ENCODE peak calls at places on chromosome 18, in nine cellular contexts. D, X, A, O, Q, L, M, N and P are unnamed samples.
A peak's percentile ranks its signal among the peaks of the same experiment; 100 is the strongest.

GRCh38 chr18:75161629-75162028 is 47.3 kb downstream of the PTGR3 start:
- DNase-seq in D (no peak), X (no peak), A (peak; percentile 10), O (no peak), Q (peak; percentile 27), L (no peak), M (no peak), N (no peak), P (no peak)

GRCh38 chr18:28108254-28108653 is 68.7 kb downstream of the CDH2 start:
- DNase-seq in D (no peak), X (no peak), A (no peak), O (no peak), Q (no peak), L (no peak), M (no peak), N (no peak), P (no peak)

GRCh38 chr18:78660311-78660710 is 319.3 kb upstream of the SALL3 start:
- DNase-seq in D (no peak), X (no peak), A (no peak), O (no peak), Q (no peak), L (no peak), M (no peak), N (no peak), P (no peak)

GRCh38 chr18:52160652-52161051 is 179.3 kb upstream of the DCC start:
- DNase-seq in D (no peak), X (peak; percentile 2), A (no peak), O (no peak), Q (no peak), L (no peak), M (no peak), N (peak; percentile 2), P (peak; percentile 68)

GRCh38 chr18:34809697-34810096 is 99.6 kb downstream of the DTNA start:
- DNase-seq in D (peak; percentile 51), X (peak; percentile 79), A (no peak), O (no peak), Q (no peak), L (no peak), M (no peak), N (peak; percentile 25), P (no peak)

GRCh38 chr18:9792565-9793226 is 84.6 kb downstream of the RAB31 start:
- DNase-seq in D (no peak), X (no peak), A (no peak), O (peak; percentile 13), Q (peak; percentile 44), L (no peak), M (no peak), N (no peak), P (no peak)

GRCh38 chr18:78914586-78914935 is 65.1 kb upstream of the SALL3 start:
- DNase-seq in D (no peak), X (no peak), A (no peak), O (no peak), Q (no peak), L (no peak), M (no peak), N (no peak), P (no peak)

GRCh38 chr18:76462326-76462694 is 32.7 kb downstream of the ZNF516 start:
- DNase-seq in D (no peak), X (no peak), A (no peak), O (no peak), Q (no peak), L (no peak), M (no peak), N (no peak), P (no peak)

GRCh38 chr18:68449292-68449691 is 265.6 kb downstream of the TMX3 start:
- DNase-seq in D (no peak), X (peak; percentile 82), A (no peak), O (no peak), Q (no peak), L (no peak), M (no peak), N (no peak), P (no peak)

GRCh38 chr18:62728254-62728653 is 12.9 kb downstream of the PHLPP1 start:
- DNase-seq in D (no peak), X (no peak), A (no peak), O (no peak), Q (no peak), L (no peak), M (no peak), N (no peak), P (no peak)

GRCh38 chr18:74412106-74412880 is 44.8 kb downstream of the DIPK1C start:
- DNase-seq in D (no peak), X (no peak), A (no peak), O (no peak), Q (no peak), L (no peak), M (peak; percentile 67), N (no peak), P (no peak)

GRCh38 chr18:79524181-79525078 is 128.7 kb downstream of the NFATC1 start:
- DNase-seq in D (no peak), X (no peak), A (peak; percentile 57), O (no peak), Q (peak; percentile 44), L (peak; percentile 46), M (no peak), N (no peak), P (no peak)

GRCh38 chr18:56085561-56085960 is 497.6 kb upstream of the TCF4 start:
- DNase-seq in D (no peak), X (peak; percentile 95), A (no peak), O (no peak), Q (no peak), L (no peak), M (no peak), N (no peak), P (no peak)

GRCh38 chr18:32470713-32471633 is at the start of gene GAREM1:
- DNase-seq in D (peak; percentile 95), X (peak; percentile 97), A (peak; percentile 78), O (peak; percentile 96), Q (peak; percentile 87), L (peak; percentile 57), M (peak; percentile 94), N (peak; percentile 98), P (peak; percentile 88)

GRCh38 chr18:73245345-73245744 is 377.6 kb upstream of the NETO1 start:
- DNase-seq in D (no peak), X (no peak), A (no peak), O (no peak), Q (no peak), L (no peak), M (no peak), N (no peak), P (no peak)

DNA sequence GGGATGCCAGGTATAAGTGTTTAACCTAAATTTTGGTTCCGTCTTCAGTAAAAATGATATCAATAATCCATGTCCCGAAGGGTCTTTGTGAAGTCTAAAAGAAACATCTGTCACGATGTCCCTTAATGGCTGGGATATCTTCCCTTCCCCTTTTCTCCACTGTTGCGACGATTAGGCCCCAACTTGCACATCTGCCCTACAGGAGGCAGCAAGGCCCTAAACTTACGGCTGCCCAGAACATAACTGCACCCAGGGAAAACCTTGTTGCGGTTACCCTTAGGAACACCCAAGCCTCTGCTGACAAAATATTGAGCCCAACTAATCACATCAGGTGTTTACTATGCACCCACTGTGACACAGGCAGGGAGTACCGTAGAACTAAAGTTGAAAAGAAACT is 1.2 kb upstream of the SMAD2 start:
- DNase-seq in D (no peak), X (peak; percentile 20), A (peak; percentile 53), O (peak; percentile 66), Q (no peak), L (no peak), M (no peak), N (peak; percentile 39), P (no peak)
- H3K4me3 ChIP-seq in D (peak overlapping the region; percentile 80), X (peak overlapping the region; percentile 84), A (peak overlapping the region; percentile 26), O (peak overlapping the region; percentile 77), Q (peak overlapping the region; percentile 72), L (peak overlapping the region; percentile 69), M (peak overlapping the region; percentile 69), N (peak overlapping the region; percentile 47), P (peak overlapping the region; percentile 64)

DNA sequence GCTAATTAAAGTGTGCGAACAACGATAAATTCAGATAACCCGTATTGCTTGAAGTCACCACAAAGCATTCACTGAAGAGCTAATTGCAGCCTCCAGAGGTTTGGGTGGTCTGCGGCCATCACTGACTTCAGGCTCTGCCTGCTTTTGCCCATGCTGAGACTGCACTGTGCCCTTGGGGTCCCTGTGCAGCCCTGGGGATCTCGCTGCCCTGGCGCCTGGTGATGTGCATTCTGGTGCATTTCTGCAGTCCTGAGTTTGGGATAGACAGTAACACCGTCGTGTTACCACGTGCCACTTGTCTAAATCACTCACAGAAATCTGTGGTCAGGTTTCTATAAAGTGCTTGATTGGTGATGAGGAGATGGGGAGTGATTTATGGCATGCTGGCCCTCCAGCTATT is 27.6 kb downstream of the LDLRAD4 start:
- DNase-seq in D (no peak), X (no peak), A (no peak), O (no peak), Q (no peak), L (no peak), M (no peak), N (no peak), P (no peak)
- H3K27me3 ChIP-seq in D (no peaks in the 10 kb centered on the region), X (peaks cover 4% of the 10 kb centered on the region), A (no peaks in the 10 kb centered on the region), O (no peaks in the 10 kb centered on the region), Q (no peaks in the 10 kb centered on the region), L (no peaks in the 10 kb centered on the region), M (no peaks in the 10 kb centered on the region), N (no peaks in the 10 kb centered on the region), P (no peaks in the 10 kb centered on the region)

DNA sequence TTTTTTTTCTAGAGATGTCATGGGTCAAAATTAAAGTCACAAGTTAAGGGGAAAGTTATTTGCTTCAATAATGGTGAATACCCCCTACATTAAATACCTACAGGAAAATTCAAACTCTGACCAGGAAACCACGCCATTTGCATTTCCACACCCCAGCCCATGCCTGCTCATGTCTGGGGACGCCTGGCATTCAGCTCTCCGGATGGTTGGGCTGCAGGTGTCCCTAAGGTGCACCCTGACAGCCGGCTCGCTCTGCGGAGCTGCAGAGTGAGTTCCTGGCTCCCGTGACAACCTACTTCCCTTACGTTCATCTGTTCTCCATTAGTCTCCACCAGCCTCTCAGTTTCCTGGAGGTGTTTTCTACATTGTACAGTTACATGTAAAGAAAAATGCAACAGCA is 122.7 kb upstream of the RIOK3 start:
- DNase-seq in D (no peak), X (no peak), A (no peak), O (no peak), Q (no peak), L (no peak), M (no peak), N (no peak), P (no peak)
- H3K4me3 ChIP-seq in D (no peak overlapping the region), X (no peak overlapping the region), A (no peak overlapping the region), O (no peak overlapping the region), Q (no peak overlapping the region), L (no peak overlapping the region), M (no peak overlapping the region), N (no peak overlapping the region), P (no peak overlapping the region)

GRCh38 chr18:59220784-59221765 is 1.1 kb downstream of the GRP start:
- DNase-seq in D (no peak), X (peak; percentile 28), A (no peak), O (no peak), Q (peak; percentile 2), L (no peak), M (no peak), N (peak; percentile 28), P (no peak)

GRCh38 chr18:59219672-59220163 is at the start of gene GRP:
- DNase-seq in D (no peak), X (no peak), A (no peak), O (no peak), Q (no peak), L (no peak), M (no peak), N (peak; percentile 23), P (no peak)

GRCh38 chr18:59220164-59220783 is 316 bp downstream of the GRP start:
- DNase-seq in D (no peak), X (peak; percentile 27), A (no peak), O (no peak), Q (no peak), L (no peak), M (no peak), N (peak; percentile 41), P (no peak)

GRCh38 chr18:59222341-59222740 is 2.4 kb downstream of the GRP start:
- DNase-seq in D (no peak), X (no peak), A (no peak), O (no peak), Q (no peak), L (no peak), M (no peak), N (no peak), P (no peak)

GRCh38 chr18:59218018-59218417 is 1.9 kb upstream of the GRP start:
- DNase-seq in D (no peak), X (no peak), A (no peak), O (no peak), Q (no peak), L (no peak), M (no peak), N (no peak), P (no peak)
- H3K27me3 ChIP-seq in D (peaks cover 6% of the 10 kb centered on the region), X (peaks cover 69% of the 10 kb centered on the region), A (no peaks in the 10 kb centered on the region), O (no peaks in the 10 kb centered on the region), Q (peaks cover 35% of the 10 kb centered on the region), L (peaks cover 21% of the 10 kb centered on the region), M (peaks cover 38% of the 10 kb centered on the region), N (peaks cover 87% of the 10 kb centered on the region), P (peaks cover 42% of the 10 kb centered on the region)